ENCODE peak calls at places on chromosomes 13 and 19, in five cellular contexts. Y, C, O, U and H are unnamed samples.

GRCh38 chr13:42334329-42334706 is 62.4 kb downstream of the AKAP11 start:
- DNase-seq in Y (no peak), C (no peak), O (no peak), U (no peak), H (peak; percentile 66)

GRCh38 chr13:88745013-88745412 is 1073.8 kb downstream of the SLITRK5 start:
- DNase-seq in Y (no peak), C (no peak), O (no peak), U (no peak), H (no peak)

GRCh38 chr19:30174791-30175190 is 197.4 kb upstream of the ZNF536 start:
- DNase-seq in Y (no peak), C (no peak), O (no peak), U (no peak), H (no peak)

GRCh38 chr19:55402509-55402908 is 5.1 kb downstream of the UBE2S start:
- DNase-seq in Y (no peak), C (no peak), O (no peak), U (no peak), H (no peak)

GRCh38 chr19:40549007-40549708 is 27.5 kb upstream of the SHKBP1 start:
- DNase-seq in Y (no peak), C (no peak), O (peak; percentile 53), U (peak; percentile 78), H (peak; percentile 62)

GRCh38 chr19:5403968-5404640 is 51.1 kb upstream of the ZNRF4 start:
- DNase-seq in Y (peak; percentile 49), C (peak; percentile 79), O (peak; percentile 15), U (peak; percentile 49), H (peak; percentile 91)

GRCh38 chr13:98098511-98098910 is 44.4 kb upstream of the FARP1 start:
- DNase-seq in Y (no peak), C (peak; percentile 50), O (no peak), U (no peak), H (no peak)

GRCh38 chr19:48961051-48961649 is 4.0 kb upstream of the FTL start:
- DNase-seq in Y (no peak), C (no peak), O (no peak), U (no peak), H (no peak)

GRCh38 chr19:40219721-40220276 is 1.6 kb upstream of the TTC9B start:
- DNase-seq in Y (peak; percentile 95), C (no peak), O (no peak), U (no peak), H (no peak)

GRCh38 chr13:97179501-97179900 is 42.6 kb upstream of the MBNL2 start:
- DNase-seq in Y (no peak), C (no peak), O (no peak), U (no peak), H (no peak)

GRCh38 chr19:1098177-1099051 is 3.2 kb upstream of the POLR2E start:
- DNase-seq in Y (no peak), C (no peak), O (no peak), U (no peak), H (no peak)

GRCh38 chr13:26759156-26759906 is 1.3 kb downstream of the GPR12 start:
- DNase-seq in Y (no peak), C (no peak), O (no peak), U (no peak), H (no peak)

GRCh38 chr13:80048802-80049201 is 292.1 kb downstream of the SPRY2 start:
- DNase-seq in Y (peak; percentile 63), C (peak; percentile 93), O (no peak), U (peak; percentile 46), H (peak; percentile 34)